ENCODE peak calls at places on chromosomes 16 and 17, in four cellular contexts. N is heart right ventricle, H is upper lobe of left lung, W is mucosa of descending colon. I is an unnamed sample. For H3K4me1, the result is how much of the 10 kb centered on the place peaks cover.

GRCh38 chr17:38704645-38705522 is at the start of gene MLLT6:
- DNase-seq in W (peak), N (peak), H (peak), I (peak)

GRCh38 chr17:37770631-37771518 is 26.0 kb upstream of the HNF1B start:
- DNase-seq in N (peak), W (peak), H (peak), I (no peak)

GRCh38 chr17:75635610-75636202 is 2.5 kb downstream of the SMIM5 start:
- DNase-seq in N (peak), W (peak), H (peak), I (peak)

GRCh38 chr17:50867856-50868438 is 1.8 kb upstream of the TOB1 start:
- DNase-seq in H (no peak), W (no peak), N (no peak), I (no peak)

GRCh38 chr17:31318298-31319190 is 2.9 kb downstream of the EVI2A start:
- DNase-seq in N (peak), W (no peak), H (peak), I (no peak)

GRCh38 chr17:46732754-46733398 is 85.6 kb downstream of the WNT3 start:
- DNase-seq in N (no peak), W (no peak), H (no peak), I (no peak)

GRCh38 chr16:81431554-81432353 is 12.9 kb upstream of the CMIP start:
- DNase-seq in N (no peak), W (no peak), H (peak), I (peak)

GRCh38 chr17:57940217-57940616 is 15.0 kb downstream of the CUEDC1 start:
- DNase-seq in N (no peak), W (no peak), H (no peak), I (no peak)

GRCh38 chr16:30977502-30977901 is 7.5 kb upstream of the HSD3B7 start:
- DNase-seq in W (no peak), N (no peak), H (no peak), I (no peak)

GRCh38 chr16:86502856-86503748 is 7.2 kb upstream of the FOXF1 start:
- DNase-seq in W (no peak), H (no peak), N (no peak), I (peak)

GRCh38 chr17:4406386-4406785 is 27.4 kb upstream of the SPNS3 start:
- DNase-seq in N (no peak), W (no peak), H (no peak), I (no peak)

GRCh38 chr16:30948087-30948955 is 547 bp upstream of the ORAI3 start:
- DNase-seq in H (peak), N (peak), W (peak), I (peak)

GRCh38 chr16:85491798-85492616 is 121.1 kb upstream of the GSE1 start:
- DNase-seq in H (peak), W (no peak), N (peak), I (peak)

GRCh38 chr17:72262748-72263147 is 141.9 kb downstream of the SOX9 start:
- DNase-seq in N (no peak), W (no peak), H (no peak), I (no peak)

GRCh38 chr17:77206557-77206956 is 65.8 kb downstream of the SEC14L1 start:
- DNase-seq in H (no peak), W (no peak), N (no peak), I (no peak)

GRCh38 chr17:77208856-77209255 is 68.1 kb downstream of the SEC14L1 start:
- DNase-seq in N (no peak), W (no peak), H (no peak), I (no peak)

GRCh38 chr17:77207689-77208216 is 67.0 kb downstream of the SEC14L1 start:
- DNase-seq in N (no peak), W (peak), H (no peak), I (no peak)

GRCh38 chr17:77209330-77209748 is 68.6 kb downstream of the SEC14L1 start:
- DNase-seq in N (no peak), H (no peak), W (peak), I (no peak)

GRCh38 chr17:77208217-77208808 is 67.5 kb downstream of the SEC14L1 start:
- DNase-seq in H (peak), W (peak), N (peak), I (no peak)
- H3K4me1 ChIP-seq in H (under half), W (under half), N (half or more), I (under half)

DNA sequence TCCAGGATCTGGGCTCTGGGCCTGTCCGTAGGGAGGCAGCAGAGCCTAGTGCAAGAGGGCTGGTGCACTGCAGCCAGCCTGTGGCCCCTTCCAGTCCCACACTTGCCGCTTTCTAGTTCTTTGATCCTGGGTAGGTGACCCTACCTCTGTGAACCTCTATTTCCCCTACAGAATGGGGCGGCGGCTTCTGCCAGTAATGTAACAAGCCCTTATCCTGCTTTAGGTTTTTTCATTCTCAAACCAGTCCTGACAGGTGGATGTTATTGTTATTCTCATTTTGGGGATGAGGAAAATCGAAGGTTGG is 744 bp downstream of the E4F1 start:
- DNase-seq in N (no peak), H (no peak), W (no peak), I (no peak)
- TF ChIP-seq CTCF in N (peak), H (no peak), W (no peak), I (no peak)

GRCh38 chr17:17117923-17118322 is 75.7 kb downstream of the MPRIP start:
- DNase-seq in W (peak), N (no peak), H (no peak), I (no peak)

GRCh38 chr17:17114592-17115225 is 72.5 kb downstream of the MPRIP start:
- DNase-seq in W (peak), H (no peak), N (no peak), I (peak)

GRCh38 chr17:17115620-17116019 is 73.4 kb downstream of the MPRIP start:
- DNase-seq in N (no peak), H (no peak), W (peak), I (no peak)

GRCh38 chr17:17118399-17118798 is 76.1 kb downstream of the MPRIP start:
- DNase-seq in W (peak), H (no peak), N (no peak), I (no peak)

GRCh38 chr17:17116406-17116805 is 74.1 kb downstream of the MPRIP start:
- DNase-seq in N (no peak), H (no peak), W (peak), I (no peak)
- H3K4me1 ChIP-seq in N (half or more), H (half or more), W (under half), I (half or more)

DNA sequence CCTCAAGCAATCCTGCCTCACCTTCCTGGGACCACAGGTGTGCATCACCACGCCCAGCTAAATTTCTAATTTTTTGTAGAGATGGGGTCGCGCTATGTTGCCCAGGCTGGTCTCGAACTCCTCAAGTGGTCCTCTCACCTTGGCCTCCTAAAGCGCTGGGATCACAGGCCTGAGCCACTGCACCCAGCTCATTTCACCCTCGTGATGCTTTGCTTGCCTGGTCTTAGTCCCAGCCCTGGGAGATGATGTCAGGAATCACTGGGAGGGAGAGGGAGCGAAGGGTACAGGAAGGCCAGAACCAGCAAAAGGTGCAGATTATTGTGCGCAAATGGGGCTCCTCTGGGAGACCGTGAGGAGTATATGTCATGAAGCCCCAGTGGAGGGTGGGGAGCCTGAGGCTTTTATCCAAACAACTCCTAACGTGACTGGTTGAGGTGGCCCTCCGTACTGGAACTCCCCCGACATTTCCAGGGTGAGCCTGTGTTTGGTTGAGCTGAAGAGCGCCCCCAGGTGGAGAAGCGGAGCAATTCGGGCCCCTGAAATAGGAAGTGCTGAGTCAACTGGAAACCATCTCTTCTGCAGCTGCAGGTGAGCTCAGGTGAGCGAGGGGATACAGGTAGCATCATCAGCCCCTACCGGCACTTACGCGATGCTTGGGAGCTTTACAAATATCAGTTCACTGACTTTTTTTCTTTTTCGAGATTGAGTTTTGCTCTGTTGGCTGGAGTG is 41.2 kb upstream of the HAPSTR1 start:
- DNase-seq in W (no peak), H (no peak), N (no peak), I (no peak)
- TF ChIP-seq CTCF in W (peak), H (no peak), N (no peak), I (no peak)

GRCh38 chr17:78709119-78709681 is 72.9 kb downstream of the CYTH1 start:
- DNase-seq in W (no peak), N (no peak), H (peak), I (no peak)
- H3K4me1 ChIP-seq in W (under half), N (under half), H (half or more), I (under half)

GRCh38 chr17:49707608-49708514 is at the start of gene SLC35B1:
- DNase-seq in W (peak), H (peak), N (peak), I (peak)

GRCh38 chr17:49705254-49705653 is 2.5 kb downstream of the SLC35B1 start:
- DNase-seq in W (no peak), N (no peak), H (no peak), I (no peak)

GRCh38 chr17:49703557-49704277 is 4.0 kb downstream of the SLC35B1 start:
- DNase-seq in N (no peak), W (no peak), H (peak), I (no peak)

GRCh38 chr17:49707246-49707607 is 537 bp downstream of the SLC35B1 start:
- DNase-seq in H (no peak), N (no peak), W (no peak), I (no peak)

DNA sequence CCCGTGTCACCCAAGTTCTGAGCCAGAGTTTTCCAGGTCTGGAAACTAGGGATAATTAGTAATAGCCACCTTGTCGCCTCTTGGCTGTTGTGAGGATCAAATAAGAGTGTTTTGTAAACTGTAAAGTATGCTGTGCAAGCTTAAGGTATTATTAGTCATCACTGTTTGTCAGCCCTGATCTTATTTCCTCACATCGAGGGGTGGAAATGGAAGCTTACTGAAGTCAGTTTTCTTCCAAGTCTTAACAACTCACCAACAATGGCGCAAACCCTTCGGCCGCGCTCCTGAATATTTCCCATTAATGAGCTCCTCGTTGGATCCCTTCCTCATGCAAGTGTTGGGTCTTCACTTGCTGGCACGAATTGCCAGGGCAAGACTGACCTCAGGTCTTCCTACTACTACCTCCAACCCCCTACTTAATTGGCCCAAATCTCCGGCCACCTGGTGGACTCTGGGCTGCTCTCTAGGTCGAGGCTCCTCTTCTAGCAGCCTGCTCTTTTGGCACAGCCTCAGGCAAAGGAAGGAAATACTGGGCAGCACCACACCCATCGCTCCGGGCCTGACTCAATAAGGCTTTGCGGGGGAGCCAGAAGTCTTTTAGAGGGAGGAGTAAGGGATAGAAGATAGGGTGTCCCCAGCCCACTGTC is 874 bp upstream of the SLC35B1 start:
- DNase-seq in W (no peak), N (no peak), H (peak), I (no peak)
- TF ChIP-seq CTCF in W (no peak), N (no peak), H (no peak), I (no peak)

DNA sequence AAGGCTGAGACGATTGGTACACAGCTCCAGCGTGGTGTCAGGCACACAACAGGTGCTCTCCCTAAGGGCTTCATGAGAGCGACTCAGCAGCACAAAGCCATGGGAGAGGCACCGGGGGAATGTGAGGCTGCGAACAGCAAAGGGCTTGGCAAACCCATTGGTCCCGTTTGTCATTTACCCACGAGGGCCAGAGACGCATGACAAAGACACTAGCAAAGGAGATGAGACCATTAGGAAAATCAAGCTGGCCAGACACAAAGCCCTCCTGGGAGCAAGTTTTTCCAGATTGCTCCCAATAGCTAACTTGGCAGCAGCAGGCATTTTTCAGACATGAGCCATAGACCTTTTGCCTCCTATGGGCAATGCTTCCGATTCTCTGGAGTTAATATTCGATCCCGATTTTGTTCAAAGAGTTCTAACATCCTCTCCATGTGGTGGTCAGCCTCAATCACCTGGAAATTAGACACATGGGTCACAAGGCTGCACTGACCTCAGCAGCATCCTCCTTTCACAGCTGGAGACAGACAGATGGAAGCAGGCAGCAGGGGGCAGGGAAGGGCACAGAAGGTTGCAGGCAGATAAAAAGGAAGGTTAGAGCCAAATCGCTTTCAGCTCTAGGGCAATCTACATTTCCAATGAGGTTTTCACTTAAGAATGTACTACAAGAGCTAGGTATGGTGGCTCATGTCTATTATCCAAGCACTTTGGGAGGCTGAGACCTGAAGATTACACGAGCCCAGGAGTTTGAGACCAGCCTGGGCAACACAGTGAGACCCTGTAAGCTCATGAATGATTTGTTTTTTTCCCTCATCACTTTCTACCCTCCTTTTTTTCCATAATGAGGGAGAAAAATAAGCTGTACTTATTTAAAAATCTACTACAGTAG is 38.1 kb downstream of the TK2 start:
- DNase-seq in H (no peak), W (no peak), N (no peak), I (no peak)
- H3K4me1 ChIP-seq in H (half or more), W (under half), N (half or more), I (half or more)

GRCh38 chr17:42684033-42684625 is 1.8 kb downstream of the CNTNAP1 start:
- DNase-seq in W (no peak), N (no peak), H (peak), I (peak)
- TF ChIP-seq CTCF in W (no peak), N (no peak), H (no peak), I (no peak)

GRCh38 chr17:3282901-3283300 is 15.3 kb downstream of the OR3A1 start:
- DNase-seq in H (no peak), N (no peak), W (no peak), I (no peak)
- H3K4me1 ChIP-seq in H (under half), N (under half), W (under half), I (under half)

I was measured in kidney.